ENCODE peak calls at places on chromosomes 7 and 10, in ten cellular contexts. W is chondrocyte; Y is mammary epithelial cell; H is natural killer cell; R is GM13976; D is CD8-positive, alpha-beta T cell; T is HFF-Myc; J is PC-3; F is glutamatergic neuron; V is body of pancreas. O is an unnamed sample.

GRCh38 chr7:154373951-154374350 is 321.8 kb downstream of the DPP6 start:
- DNase-seq in W (no peak), Y (no peak), H (no peak), R (no peak), D (no peak), T (no peak), J (no peak), F (no peak), V (no peak), O (no peak)

GRCh38 chr7:66007232-66007631 is 25.2 kb upstream of the GUSB start:
- DNase-seq in W (no peak), Y (no peak), H (no peak), R (no peak), D (no peak), T (no peak), J (no peak), F (no peak), V (no peak), O (no peak)

GRCh38 chr7:85287126-85287825 is 100.4 kb upstream of the SEMA3D start:
- DNase-seq in W (no peak), Y (no peak), H (no peak), R (no peak), D (no peak), T (peak), J (no peak), F (peak), V (no peak), O (no peak)

GRCh38 chr7:104956753-104957450 is 57.1 kb upstream of the KMT2E start:
- DNase-seq in W (no peak), Y (peak), H (peak), R (peak), D (no peak), T (peak), J (peak), F (no peak), V (no peak), O (no peak)

GRCh38 chr7:117941138-117941810 is 68.0 kb upstream of the CTTNBP2 start:
- DNase-seq in W (no peak), Y (no peak), H (no peak), R (no peak), D (no peak), T (no peak), J (no peak), F (no peak), V (no peak), O (no peak)

GRCh38 chr7:158609313-158609974 is 21.8 kb upstream of the PTPRN2 start:
- DNase-seq in W (no peak), Y (no peak), H (no peak), R (no peak), D (no peak), T (no peak), J (no peak), F (no peak), V (no peak), O (no peak)

GRCh38 chr7:83486957-83487356 is 162.0 kb downstream of the SEMA3E start:
- DNase-seq in W (no peak), Y (peak), H (no peak), R (no peak), D (no peak), T (no peak), J (peak), F (no peak), V (no peak), O (no peak)

GRCh38 chr10:48444266-48444665 is 137.8 kb downstream of the MAPK8 start:
- DNase-seq in W (no peak), Y (peak), H (no peak), R (peak), D (no peak), T (no peak), J (peak), F (no peak), V (no peak), O (no peak)

GRCh38 chr10:23442936-23443335 is 4.1 kb downstream of the OTUD1 start:
- DNase-seq in W (no peak), Y (peak), H (no peak), R (no peak), D (no peak), T (no peak), J (peak), F (no peak), V (no peak), O (no peak)

GRCh38 chr7:55571534-55572377 is 546 bp downstream of the VOPP1 start:
- DNase-seq in W (peak), Y (peak), H (peak), R (peak), D (peak), T (no peak), J (peak), F (peak), V (peak), O (peak)

GRCh38 chr7:156017916-156018700 is 205.8 kb upstream of the SHH start:
- DNase-seq in W (peak), Y (no peak), H (no peak), R (no peak), D (no peak), T (no peak), J (no peak), F (no peak), V (no peak), O (no peak)

GRCh38 chr10:69766161-69766910 is 35.4 kb upstream of the COL13A1 start:
- DNase-seq in W (no peak), Y (no peak), H (no peak), R (no peak), D (no peak), T (no peak), J (no peak), F (peak), V (no peak), O (no peak)

GRCh38 chr10:5550621-5551530 is 26.1 kb downstream of the CALML3 start:
- DNase-seq in W (peak), Y (peak), H (no peak), R (no peak), D (no peak), T (no peak), J (peak), F (peak), V (no peak), O (no peak)

GRCh38 chr10:76329891-76330575 is 898.6 kb downstream of the LRMDA start:
- DNase-seq in W (no peak), Y (peak), H (no peak), R (no peak), D (no peak), T (no peak), J (peak), F (no peak), V (no peak), O (no peak)

GRCh38 chr7:44847920-44848634 is at the start of gene H2AZ2:
- DNase-seq in W (peak), Y (peak), H (peak), R (peak), D (peak), T (peak), J (peak), F (peak), V (peak), O (peak)

GRCh38 chr10:107415446-107415845 is 250.9 kb upstream of the SORCS1 start:
- DNase-seq in W (no peak), Y (no peak), H (no peak), R (no peak), D (no peak), T (no peak), J (no peak), F (no peak), V (no peak), O (no peak)

GRCh38 chr10:107413971-107414370 is 249.5 kb upstream of the SORCS1 start:
- DNase-seq in W (no peak), Y (no peak), H (no peak), R (no peak), D (no peak), T (no peak), J (no peak), F (no peak), V (no peak), O (no peak)

DNA sequence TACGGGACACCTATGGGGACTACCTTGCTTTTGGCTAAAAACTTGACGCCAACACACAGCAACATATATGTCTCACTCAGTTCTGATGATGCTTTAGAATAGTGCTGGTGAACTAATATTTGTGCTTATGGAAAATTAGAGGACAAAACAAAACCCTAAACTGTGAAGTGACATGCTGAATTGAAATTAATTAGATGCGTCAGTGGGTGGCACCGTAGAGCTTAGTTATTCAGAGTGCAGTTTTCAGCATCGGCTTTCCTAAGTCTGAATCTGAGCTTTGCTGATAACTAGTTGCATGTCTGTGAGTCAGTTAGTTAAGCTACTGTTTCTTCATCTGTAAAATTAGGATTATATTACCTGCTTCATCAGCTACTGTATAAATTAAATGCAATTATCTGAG is 245.0 kb upstream of the SORCS1 start:
- DNase-seq in W (no peak), Y (peak), H (no peak), R (no peak), D (no peak), T (no peak), J (peak), F (no peak), V (peak), O (no peak)
- TF ChIP-seq CTCF in W (peak), Y (peak), H (no peak), R (peak), D (no peak), T (no peak), J (peak), F (no peak), V (no peak), O (peak)

DNA sequence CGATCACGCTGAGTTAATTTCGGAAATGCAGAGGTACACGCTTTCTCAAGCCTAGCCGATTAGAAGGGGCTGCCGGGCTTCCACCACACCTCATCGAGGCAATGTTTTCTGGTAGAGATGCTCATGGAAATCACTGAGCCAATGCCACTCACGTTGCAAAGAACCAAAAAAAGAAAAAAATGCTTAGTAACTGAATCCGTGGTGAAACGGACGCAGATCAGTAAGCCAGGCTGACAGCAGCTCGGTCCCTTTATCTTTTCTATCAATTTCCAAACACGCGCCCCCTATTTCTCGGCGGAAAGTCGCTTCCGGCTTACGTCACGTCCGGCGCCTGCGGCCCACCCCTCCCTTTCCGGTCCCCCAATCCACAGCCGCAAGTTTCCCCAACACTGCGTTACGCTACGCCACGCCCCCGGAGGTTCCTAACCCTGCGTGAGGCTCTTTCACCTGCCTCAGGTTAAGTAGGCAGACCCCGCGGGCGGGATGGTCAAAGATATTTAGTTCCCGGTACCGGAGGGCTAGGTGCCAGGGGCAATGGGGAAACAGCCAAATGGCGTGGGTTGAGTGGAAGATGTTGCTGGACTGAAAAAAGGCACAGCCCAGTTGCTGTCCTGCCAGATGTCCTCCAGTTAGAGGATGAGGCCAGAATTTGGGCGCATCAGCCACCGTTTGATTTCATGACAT is at the start of gene NSUN6:
- DNase-seq in W (no peak), Y (peak), H (peak), R (peak), D (peak), T (peak), J (peak), F (peak), V (peak), O (peak)
- TF ChIP-seq CTCF in W (peak), Y (peak), H (no peak), R (no peak), D (no peak), T (no peak), J (no peak), F (no peak), V (no peak), O (no peak)

GRCh38 chr7:75955293-75955938 is 39.0 kb downstream of the TMEM120A start:
- DNase-seq in W (no peak), Y (no peak), H (no peak), R (no peak), D (no peak), T (no peak), J (no peak), F (no peak), V (no peak), O (no peak)

GRCh38 chr7:75953918-75954317 is 39.0 kb downstream of the POR start:
- DNase-seq in W (no peak), Y (no peak), H (no peak), R (no peak), D (no peak), T (no peak), J (no peak), F (no peak), V (no peak), O (no peak)

GRCh38 chr7:75960372-75960771 is 34.0 kb downstream of the TMEM120A start:
- DNase-seq in W (no peak), Y (no peak), H (no peak), R (no peak), D (no peak), T (no peak), J (no peak), F (no peak), V (no peak), O (no peak)

GRCh38 chr7:75958802-75959543 is 35.4 kb downstream of the TMEM120A start:
- DNase-seq in W (no peak), Y (no peak), H (no peak), R (no peak), D (no peak), T (no peak), J (peak), F (no peak), V (no peak), O (no peak)

GRCh38 chr7:75957021-75957736 is 37.2 kb downstream of the TMEM120A start:
- DNase-seq in W (no peak), Y (no peak), H (no peak), R (no peak), D (no peak), T (no peak), J (no peak), F (no peak), V (peak), O (no peak)
- TF ChIP-seq CTCF in W (no peak), Y (no peak), H (no peak), R (no peak), D (no peak), T (no peak), J (no peak), F (no peak), V (no peak), O (no peak)

GRCh38 chr7:129434172-129434845 is at the start of gene STRIP2:
- DNase-seq in W (peak), Y (peak), H (peak), R (peak), D (peak), T (no peak), J (peak), F (peak), V (peak), O (peak)

GRCh38 chr7:129431911-129432643 is 2.2 kb upstream of the STRIP2 start:
- DNase-seq in W (no peak), Y (no peak), H (no peak), R (no peak), D (no peak), T (no peak), J (no peak), F (no peak), V (no peak), O (no peak)

GRCh38 chr7:129434846-129435318 is 650 bp downstream of the STRIP2 start:
- DNase-seq in W (no peak), Y (peak), H (no peak), R (peak), D (no peak), T (no peak), J (no peak), F (peak), V (no peak), O (peak)

GRCh38 chr7:129435414-129435829 is 1.2 kb downstream of the STRIP2 start:
- DNase-seq in W (no peak), Y (no peak), H (no peak), R (no peak), D (no peak), T (no peak), J (no peak), F (no peak), V (no peak), O (no peak)

DNA sequence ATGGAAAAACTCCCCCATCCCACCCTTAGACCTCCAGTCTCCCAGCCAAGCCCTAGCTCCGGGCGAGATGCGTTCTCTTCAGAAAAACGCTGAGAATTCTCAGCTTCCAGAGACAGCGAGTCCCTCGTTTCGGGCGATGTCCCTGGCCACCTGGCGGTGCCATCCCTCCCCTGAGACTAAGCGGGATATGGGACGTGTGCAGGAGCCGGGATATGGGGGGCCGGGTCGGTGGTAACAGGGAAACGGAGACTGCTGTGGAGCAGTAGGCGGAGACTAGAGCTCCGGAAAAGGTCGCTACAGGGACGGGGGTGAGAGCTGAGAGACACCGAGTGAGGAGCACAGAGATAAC is 435 bp upstream of the STRIP2 start:
- DNase-seq in W (no peak), Y (no peak), H (no peak), R (no peak), D (no peak), T (no peak), J (peak), F (no peak), V (no peak), O (no peak)
- TF ChIP-seq CTCF in W (peak), Y (peak), H (no peak), R (no peak), D (no peak), T (no peak), J (peak), F (no peak), V (no peak), O (peak)